ENCODE peak calls at places on chromosomes 2 and 18, in ten cellular contexts. One of them, this sample, is unnamed.

GRCh38 chr2:234548720-234549420 is 52.0 kb upstream of the ARL4C start:
- DNase-seq in thoracic aorta: no peak
- DNase-seq in PC-3: no peak
- DNase-seq in MCF 10A: no peak
- DNase-seq in uterus: peak
- DNase-seq in omental fat pad: no peak
- DNase-seq in GM13977: no peak
- DNase-seq in GM13976: no peak
- DNase-seq in SK-N-SH: no peak
- DNase-seq in mammary epithelial cell: no peak
- DNase-seq in this sample: no peak

GRCh38 chr18:37270046-37270665 is 295.4 kb downstream of the CELF4 start:
- DNase-seq in uterus: no peak
- DNase-seq in MCF 10A: peak
- DNase-seq in PC-3: peak
- DNase-seq in mammary epithelial cell: peak
- DNase-seq in thoracic aorta: no peak
- DNase-seq in GM13976: no peak
- DNase-seq in GM13977: no peak
- DNase-seq in SK-N-SH: no peak
- DNase-seq in omental fat pad: peak
- DNase-seq in this sample: peak

GRCh38 chr2:137570484-137570883 is 393.8 kb upstream of the HNMT start:
- DNase-seq in GM13976: no peak
- DNase-seq in omental fat pad: no peak
- DNase-seq in mammary epithelial cell: no peak
- DNase-seq in MCF 10A: no peak
- DNase-seq in PC-3: no peak
- DNase-seq in SK-N-SH: no peak
- DNase-seq in thoracic aorta: no peak
- DNase-seq in uterus: no peak
- DNase-seq in GM13977: no peak
- DNase-seq in this sample: no peak

GRCh38 chr2:165469417-165469816 is at the start of gene CSRNP3:
- DNase-seq in MCF 10A: peak
- DNase-seq in uterus: peak
- DNase-seq in mammary epithelial cell: peak
- DNase-seq in PC-3: peak
- DNase-seq in GM13977: no peak
- DNase-seq in omental fat pad: no peak
- DNase-seq in SK-N-SH: peak
- DNase-seq in GM13976: no peak
- DNase-seq in thoracic aorta: no peak
- DNase-seq in this sample: no peak

GRCh38 chr18:23998018-23998417 is 16.5 kb upstream of the TTC39C start:
- DNase-seq in thoracic aorta: no peak
- DNase-seq in SK-N-SH: no peak
- DNase-seq in mammary epithelial cell: no peak
- DNase-seq in GM13976: no peak
- DNase-seq in MCF 10A: no peak
- DNase-seq in uterus: no peak
- DNase-seq in omental fat pad: no peak
- DNase-seq in PC-3: no peak
- DNase-seq in GM13977: no peak
- DNase-seq in this sample: no peak

GRCh38 chr2:61763605-61764034 is 90.2 kb downstream of the FAM161A start:
- DNase-seq in SK-N-SH: peak
- DNase-seq in mammary epithelial cell: no peak
- DNase-seq in thoracic aorta: no peak
- DNase-seq in uterus: peak
- DNase-seq in PC-3: peak
- DNase-seq in MCF 10A: peak
- DNase-seq in GM13976: peak
- DNase-seq in GM13977: peak
- DNase-seq in omental fat pad: peak
- DNase-seq in this sample: no peak

GRCh38 chr2:190441564-190441963 is 33.4 kb downstream of the MFSD6 start:
- DNase-seq in thoracic aorta: no peak
- DNase-seq in GM13976: no peak
- DNase-seq in GM13977: no peak
- DNase-seq in MCF 10A: no peak
- DNase-seq in uterus: no peak
- DNase-seq in SK-N-SH: no peak
- DNase-seq in mammary epithelial cell: no peak
- DNase-seq in PC-3: no peak
- DNase-seq in omental fat pad: no peak
- DNase-seq in this sample: no peak

GRCh38 chr2:241242306-241242705 is 53.8 kb downstream of the ANO7 start:
- DNase-seq in GM13976: no peak
- DNase-seq in MCF 10A: no peak
- DNase-seq in uterus: no peak
- DNase-seq in PC-3: no peak
- DNase-seq in omental fat pad: no peak
- DNase-seq in GM13977: no peak
- DNase-seq in SK-N-SH: no peak
- DNase-seq in thoracic aorta: no peak
- DNase-seq in mammary epithelial cell: no peak
- DNase-seq in this sample: no peak

GRCh38 chr2:150909613-150910012 is 352.1 kb downstream of the RBM43 start:
- DNase-seq in GM13977: no peak
- DNase-seq in uterus: no peak
- DNase-seq in SK-N-SH: no peak
- DNase-seq in GM13976: no peak
- DNase-seq in MCF 10A: peak
- DNase-seq in PC-3: peak
- DNase-seq in thoracic aorta: no peak
- DNase-seq in mammary epithelial cell: no peak
- DNase-seq in omental fat pad: no peak
- DNase-seq in this sample: no peak

GRCh38 chr18:24446453-24446852 is 14.0 kb upstream of the HRH4 start:
- DNase-seq in GM13977: no peak
- DNase-seq in PC-3: no peak
- DNase-seq in uterus: no peak
- DNase-seq in GM13976: no peak
- DNase-seq in thoracic aorta: no peak
- DNase-seq in mammary epithelial cell: no peak
- DNase-seq in SK-N-SH: no peak
- DNase-seq in omental fat pad: no peak
- DNase-seq in MCF 10A: no peak
- DNase-seq in this sample: no peak

GRCh38 chr2:54388093-54388492 is 68.0 kb upstream of the SPTBN1 start:
- DNase-seq in MCF 10A: no peak
- DNase-seq in thoracic aorta: no peak
- DNase-seq in PC-3: no peak
- DNase-seq in mammary epithelial cell: no peak
- DNase-seq in uterus: no peak
- DNase-seq in GM13977: no peak
- DNase-seq in GM13976: no peak
- DNase-seq in SK-N-SH: no peak
- DNase-seq in omental fat pad: no peak
- DNase-seq in this sample: no peak

GRCh38 chr2:132814651-132815050 is 144.6 kb upstream of the LYPD1 start:
- DNase-seq in PC-3: no peak
- DNase-seq in thoracic aorta: no peak
- DNase-seq in mammary epithelial cell: no peak
- DNase-seq in MCF 10A: no peak
- DNase-seq in SK-N-SH: no peak
- DNase-seq in omental fat pad: no peak
- DNase-seq in GM13977: no peak
- DNase-seq in uterus: no peak
- DNase-seq in GM13976: no peak
- DNase-seq in this sample: no peak

GRCh38 chr2:234690569-234691225 is 193.8 kb upstream of the ARL4C start:
- DNase-seq in GM13976: no peak
- DNase-seq in thoracic aorta: no peak
- DNase-seq in mammary epithelial cell: peak
- DNase-seq in MCF 10A: no peak
- DNase-seq in omental fat pad: no peak
- DNase-seq in PC-3: peak
- DNase-seq in GM13977: no peak
- DNase-seq in uterus: no peak
- DNase-seq in SK-N-SH: peak
- DNase-seq in this sample: no peak

GRCh38 chr2:88537640-88538039 is 85.1 kb upstream of the FOXI3 start:
- DNase-seq in mammary epithelial cell: no peak
- DNase-seq in GM13976: no peak
- DNase-seq in SK-N-SH: no peak
- DNase-seq in uterus: no peak
- DNase-seq in GM13977: no peak
- DNase-seq in omental fat pad: no peak
- DNase-seq in MCF 10A: no peak
- DNase-seq in thoracic aorta: no peak
- DNase-seq in PC-3: no peak
- DNase-seq in this sample: no peak

DNA sequence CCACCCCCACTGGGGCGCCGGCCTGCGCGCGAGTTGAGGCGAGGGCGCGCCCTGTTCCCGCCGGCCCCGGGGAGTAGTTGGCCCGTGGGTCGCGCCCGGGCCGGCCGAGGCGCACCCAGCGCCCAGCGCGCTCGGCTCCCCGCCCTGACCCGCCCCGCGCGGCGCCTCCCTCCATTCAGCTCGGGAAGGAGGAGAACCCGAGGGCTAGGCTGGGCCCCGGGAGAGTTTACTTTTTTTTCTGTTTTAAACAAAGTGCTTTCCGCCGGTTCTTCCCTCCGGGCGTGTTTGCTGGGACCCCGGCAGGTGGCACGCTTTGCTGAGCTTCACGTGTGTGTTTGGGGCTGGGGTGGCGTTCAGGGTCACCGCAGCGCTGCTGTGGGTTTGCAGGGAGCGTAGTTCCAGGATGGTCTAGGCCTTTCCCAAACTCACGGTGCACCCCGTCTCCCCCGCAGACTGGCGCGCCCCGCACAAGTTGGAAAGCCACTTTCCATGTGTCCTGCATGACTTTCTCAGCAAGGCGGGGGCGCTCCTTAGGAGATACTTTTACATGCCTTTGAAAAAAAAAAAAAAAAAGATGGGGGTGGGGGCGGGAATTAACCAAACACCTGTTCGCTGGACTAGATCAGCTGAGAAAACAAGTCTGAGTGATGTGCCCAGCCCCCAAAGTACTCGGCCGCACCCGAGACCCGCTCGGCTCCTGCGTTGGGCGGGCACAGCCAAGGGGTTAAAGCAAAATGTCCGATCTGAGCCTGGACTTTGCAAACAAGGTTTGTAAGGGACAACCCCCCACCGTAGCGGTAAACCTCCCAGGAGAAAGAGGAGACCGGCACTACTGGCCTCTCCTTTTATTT is 829 bp downstream of the ITGA6 start:
- DNase-seq in uterus: peak
- DNase-seq in PC-3: peak
- DNase-seq in mammary epithelial cell: peak
- DNase-seq in GM13977: no peak
- DNase-seq in MCF 10A: peak
- DNase-seq in SK-N-SH: peak
- DNase-seq in omental fat pad: no peak
- DNase-seq in GM13976: no peak
- DNase-seq in thoracic aorta: no peak
- DNase-seq in this sample: peak
- TF ChIP-seq CTCF in uterus: peak
- TF ChIP-seq CTCF in PC-3: peak
- TF ChIP-seq CTCF in mammary epithelial cell: peak
- TF ChIP-seq CTCF in GM13977: no peak
- TF ChIP-seq CTCF in MCF 10A: no peak
- TF ChIP-seq CTCF in SK-N-SH: peak
- TF ChIP-seq CTCF in omental fat pad: no peak
- TF ChIP-seq CTCF in GM13976: no peak
- TF ChIP-seq CTCF in thoracic aorta: no peak
- TF ChIP-seq CTCF in this sample: no peak

GRCh38 chr2:211879323-211879722 is 659.3 kb downstream of the ERBB4 start:
- DNase-seq in SK-N-SH: peak
- DNase-seq in GM13977: peak
- DNase-seq in PC-3: peak
- DNase-seq in omental fat pad: no peak
- DNase-seq in thoracic aorta: no peak
- DNase-seq in mammary epithelial cell: no peak
- DNase-seq in GM13976: no peak
- DNase-seq in MCF 10A: peak
- DNase-seq in uterus: no peak
- DNase-seq in this sample: peak
- TF ChIP-seq CTCF in SK-N-SH: peak
- TF ChIP-seq CTCF in GM13977: peak
- TF ChIP-seq CTCF in PC-3: peak
- TF ChIP-seq CTCF in omental fat pad: no peak
- TF ChIP-seq CTCF in thoracic aorta: no peak
- TF ChIP-seq CTCF in mammary epithelial cell: peak
- TF ChIP-seq CTCF in GM13976: no peak
- TF ChIP-seq CTCF in MCF 10A: no peak
- TF ChIP-seq CTCF in uterus: no peak
- TF ChIP-seq CTCF in this sample: no peak

GRCh38 chr2:56195563-56195962 is 11.8 kb downstream of the CCDC85A start:
- DNase-seq in uterus: no peak
- DNase-seq in omental fat pad: no peak
- DNase-seq in GM13976: no peak
- DNase-seq in PC-3: peak
- DNase-seq in thoracic aorta: no peak
- DNase-seq in MCF 10A: no peak
- DNase-seq in SK-N-SH: no peak
- DNase-seq in mammary epithelial cell: no peak
- DNase-seq in GM13977: no peak
- DNase-seq in this sample: no peak

GRCh38 chr2:56192664-56193305 is 9.0 kb downstream of the CCDC85A start:
- DNase-seq in thoracic aorta: no peak
- DNase-seq in GM13977: no peak
- DNase-seq in SK-N-SH: no peak
- DNase-seq in GM13976: no peak
- DNase-seq in PC-3: no peak
- DNase-seq in omental fat pad: no peak
- DNase-seq in mammary epithelial cell: no peak
- DNase-seq in MCF 10A: no peak
- DNase-seq in uterus: no peak
- DNase-seq in this sample: no peak

DNA sequence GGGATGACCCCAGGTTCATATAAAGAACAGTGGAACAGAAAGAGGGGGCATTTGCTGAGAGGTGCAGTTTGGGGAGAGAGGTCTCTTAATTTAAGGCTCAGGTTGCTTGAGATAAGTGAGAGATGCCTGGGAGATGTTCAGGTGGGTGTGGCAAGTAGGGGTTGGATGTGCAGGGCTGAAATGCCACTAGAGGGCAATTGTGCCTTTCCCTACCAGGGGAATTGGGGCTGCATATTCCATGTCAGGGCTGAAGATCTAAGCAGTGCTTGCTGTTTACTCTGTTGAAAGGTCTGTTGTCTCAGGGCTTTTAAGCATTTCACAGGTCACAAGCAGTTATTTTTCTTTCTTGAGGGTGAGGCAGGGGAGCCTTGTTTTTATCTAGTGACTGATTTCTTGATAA is 7.8 kb downstream of the CCDC85A start:
- DNase-seq in mammary epithelial cell: peak
- DNase-seq in MCF 10A: peak
- DNase-seq in GM13976: no peak
- DNase-seq in PC-3: peak
- DNase-seq in uterus: no peak
- DNase-seq in GM13977: no peak
- DNase-seq in thoracic aorta: no peak
- DNase-seq in omental fat pad: no peak
- DNase-seq in SK-N-SH: no peak
- DNase-seq in this sample: no peak
- TF ChIP-seq CTCF in mammary epithelial cell: peak
- TF ChIP-seq CTCF in MCF 10A: peak
- TF ChIP-seq CTCF in GM13976: peak
- TF ChIP-seq CTCF in PC-3: peak
- TF ChIP-seq CTCF in uterus: peak
- TF ChIP-seq CTCF in GM13977: peak
- TF ChIP-seq CTCF in thoracic aorta: peak
- TF ChIP-seq CTCF in omental fat pad: no peak
- TF ChIP-seq CTCF in SK-N-SH: peak
- TF ChIP-seq CTCF in this sample: no peak

GRCh38 chr18:21820035-21820810 is 79.6 kb downstream of the MIB1 start:
- DNase-seq in SK-N-SH: peak
- DNase-seq in mammary epithelial cell: peak
- DNase-seq in uterus: no peak
- DNase-seq in MCF 10A: peak
- DNase-seq in GM13977: peak
- DNase-seq in omental fat pad: no peak
- DNase-seq in thoracic aorta: no peak
- DNase-seq in PC-3: peak
- DNase-seq in GM13976: peak
- DNase-seq in this sample: no peak
- TF ChIP-seq CTCF in SK-N-SH: peak
- TF ChIP-seq CTCF in mammary epithelial cell: peak
- TF ChIP-seq CTCF in uterus: peak
- TF ChIP-seq CTCF in MCF 10A: peak
- TF ChIP-seq CTCF in GM13977: peak
- TF ChIP-seq CTCF in omental fat pad: no peak
- TF ChIP-seq CTCF in thoracic aorta: peak
- TF ChIP-seq CTCF in PC-3: peak
- TF ChIP-seq CTCF in GM13976: peak
- TF ChIP-seq CTCF in this sample: no peak